ENCODE peak calls at places on chromosome X, in eight cellular contexts. K is pancreas, B is dorsolateral prefrontal cortex, N is HEK293T, E is lung microvascular endothelial cell, V is left colon, Z is iPS-NIHi11, S is AG08396. M is an unnamed sample.

GRCh38 chrX:153643431-153644351 is 3.3 kb upstream of the DUSP9 start:
- DNase-seq in K (peak), B (no peak), N (peak), E (no peak), V (no peak), Z (peak), S (no peak), M (no peak)

GRCh38 chrX:112844250-112844649 is 3.6 kb upstream of the AMOT start:
- DNase-seq in K (no peak), B (no peak), N (no peak), E (no peak), V (no peak), Z (no peak), S (no peak), M (no peak)

GRCh38 chrX:1592128-1592862 is 891 bp downstream of the AKAP17A start:
- DNase-seq in K (no peak), B (no peak), N (no peak), E (peak), V (no peak), Z (peak), S (peak), M (no peak)

GRCh38 chrX:125203737-125204578 is 115.7 kb upstream of the TEX13C start:
- DNase-seq in K (no peak), B (peak), N (no peak), E (no peak), V (no peak), Z (peak), S (peak), M (no peak)

GRCh38 chrX:153765138-153766079 is 1.4 kb downstream of the PLXNB3 start:
- DNase-seq in K (peak), B (peak), N (no peak), E (peak), V (peak), Z (no peak), S (peak), M (peak)

GRCh38 chrX:67749536-67749935 is 205.7 kb downstream of the AR start:
- DNase-seq in K (no peak), B (no peak), N (no peak), E (no peak), V (no peak), Z (no peak), S (no peak), M (no peak)

GRCh38 chrX:135170468-135170867 is 730 bp downstream of the CT55 start:
- DNase-seq in K (no peak), B (no peak), N (no peak), E (no peak), V (no peak), Z (no peak), S (no peak), M (no peak)

GRCh38 chrX:133926099-133926498 is 59.3 kb downstream of the GPC3 start:
- DNase-seq in K (no peak), B (no peak), N (no peak), E (no peak), V (no peak), Z (no peak), S (no peak), M (no peak)

GRCh38 chrX:320126-320783 is 1.7 kb upstream of the GTPBP6 start:
- DNase-seq in K (peak), B (no peak), N (no peak), E (peak), V (peak), Z (no peak), S (no peak), M (no peak)

GRCh38 chrX:149940015-149940716 is 1.9 kb upstream of the EOLA2 start:
- DNase-seq in K (peak), B (peak), N (peak), E (peak), V (peak), Z (peak), S (peak), M (peak)

GRCh38 chrX:54178100-54178940 is 4.7 kb downstream of the FAM120C start:
- DNase-seq in K (no peak), B (no peak), N (no peak), E (peak), V (no peak), Z (no peak), S (peak), M (no peak)

GRCh38 chrX:108165349-108166111 is 74.0 kb downstream of the ATG4A start:
- DNase-seq in K (no peak), B (no peak), N (peak), E (peak), V (no peak), Z (peak), S (peak), M (no peak)

GRCh38 chrX:46777971-46778810 is 19.3 kb upstream of the SLC9A7 start:
- DNase-seq in K (no peak), B (no peak), N (no peak), E (peak), V (no peak), Z (no peak), S (no peak), M (no peak)

GRCh38 chrX:71053217-71053621 is 14.9 kb downstream of the SNX12 start:
- DNase-seq in K (no peak), B (peak), N (no peak), E (peak), V (no peak), Z (peak), S (no peak), M (no peak)

GRCh38 chrX:70878925-70879324 is 29.6 kb downstream of the TEX11 start:
- DNase-seq in K (no peak), B (no peak), N (no peak), E (no peak), V (no peak), Z (no peak), S (no peak), M (no peak)

GRCh38 chrX:137166591-137166990 is 132.8 kb upstream of the GPR101 start:
- DNase-seq in K (peak), B (no peak), N (peak), E (no peak), V (no peak), Z (peak), S (no peak), M (no peak)

GRCh38 chrX:70196961-70197805 is 19.9 kb downstream of the DGAT2L6 start:
- DNase-seq in K (peak), B (no peak), N (peak), E (peak), V (peak), Z (peak), S (peak), M (no peak)

M was measured in caudate nucleus.